ENCODE peak calls at places on chromosome 22, in nine cellular contexts. One of them, this sample, is unnamed.

GRCh38 chr22:49903322-49904039 is 14.8 kb downstream of the ALG12 start:
- DNase-seq in stimulated activated naive CD8-positive, alpha-beta T cell treated with anti-CD3 and anti-CD28 coated beads, Interleukin-15, amount 100 ng/mL, for 72 hours: no peak
- DNase-seq in amniotic stem cell: no peak
- DNase-seq in iPS-NIHi11: no peak
- DNase-seq in COLO829: no peak
- DNase-seq in EH: no peak
- DNase-seq in activated CD4-positive, alpha-beta T cell treated with anti-CD3 and anti-CD28 coated beads for 1 hour: no peak
- DNase-seq in AG08395: no peak
- DNase-seq in Ammon's horn: no peak
- DNase-seq in this sample: no peak

GRCh38 chr22:24951942-24952836 is at the start of gene KIAA1671:
- DNase-seq in stimulated activated naive CD8-positive, alpha-beta T cell treated with anti-CD3 and anti-CD28 coated beads, Interleukin-15, amount 100 ng/mL, for 72 hours: peak
- DNase-seq in amniotic stem cell: no peak
- DNase-seq in iPS-NIHi11: peak
- DNase-seq in COLO829: peak
- DNase-seq in EH: peak
- DNase-seq in activated CD4-positive, alpha-beta T cell treated with anti-CD3 and anti-CD28 coated beads for 1 hour: peak
- DNase-seq in AG08395: peak
- DNase-seq in Ammon's horn: peak
- DNase-seq in this sample: no peak

GRCh38 chr22:45341503-45341902 is 31.8 kb downstream of the FAM118A start:
- DNase-seq in stimulated activated naive CD8-positive, alpha-beta T cell treated with anti-CD3 and anti-CD28 coated beads, Interleukin-15, amount 100 ng/mL, for 72 hours: peak
- DNase-seq in amniotic stem cell: no peak
- DNase-seq in iPS-NIHi11: no peak
- DNase-seq in COLO829: no peak
- DNase-seq in EH: no peak
- DNase-seq in activated CD4-positive, alpha-beta T cell treated with anti-CD3 and anti-CD28 coated beads for 1 hour: peak
- DNase-seq in AG08395: no peak
- DNase-seq in Ammon's horn: no peak
- DNase-seq in this sample: no peak

GRCh38 chr22:46734830-46735453 is 3.1 kb downstream of the CERK start:
- DNase-seq in stimulated activated naive CD8-positive, alpha-beta T cell treated with anti-CD3 and anti-CD28 coated beads, Interleukin-15, amount 100 ng/mL, for 72 hours: no peak
- DNase-seq in amniotic stem cell: no peak
- DNase-seq in iPS-NIHi11: no peak
- DNase-seq in COLO829: no peak
- DNase-seq in EH: no peak
- DNase-seq in activated CD4-positive, alpha-beta T cell treated with anti-CD3 and anti-CD28 coated beads for 1 hour: peak
- DNase-seq in AG08395: no peak
- DNase-seq in Ammon's horn: peak
- DNase-seq in this sample: no peak

GRCh38 chr22:32591620-32592019 is 117.0 kb downstream of the FBXO7 start:
- DNase-seq in stimulated activated naive CD8-positive, alpha-beta T cell treated with anti-CD3 and anti-CD28 coated beads, Interleukin-15, amount 100 ng/mL, for 72 hours: no peak
- DNase-seq in amniotic stem cell: no peak
- DNase-seq in iPS-NIHi11: no peak
- DNase-seq in COLO829: no peak
- DNase-seq in EH: peak
- DNase-seq in activated CD4-positive, alpha-beta T cell treated with anti-CD3 and anti-CD28 coated beads for 1 hour: no peak
- DNase-seq in AG08395: peak
- DNase-seq in Ammon's horn: no peak
- DNase-seq in this sample: no peak

GRCh38 chr22:20206709-20207215 is 55.9 kb upstream of the CCDC188 start:
- DNase-seq in stimulated activated naive CD8-positive, alpha-beta T cell treated with anti-CD3 and anti-CD28 coated beads, Interleukin-15, amount 100 ng/mL, for 72 hours: peak
- DNase-seq in amniotic stem cell: no peak
- DNase-seq in iPS-NIHi11: no peak
- DNase-seq in COLO829: no peak
- DNase-seq in EH: peak
- DNase-seq in activated CD4-positive, alpha-beta T cell treated with anti-CD3 and anti-CD28 coated beads for 1 hour: no peak
- DNase-seq in AG08395: peak
- DNase-seq in Ammon's horn: no peak
- DNase-seq in this sample: no peak

GRCh38 chr22:42344391-42344861 is 74.0 kb upstream of the TCF20 start:
- DNase-seq in stimulated activated naive CD8-positive, alpha-beta T cell treated with anti-CD3 and anti-CD28 coated beads, Interleukin-15, amount 100 ng/mL, for 72 hours: no peak
- DNase-seq in amniotic stem cell: no peak
- DNase-seq in iPS-NIHi11: peak
- DNase-seq in COLO829: no peak
- DNase-seq in EH: peak
- DNase-seq in activated CD4-positive, alpha-beta T cell treated with anti-CD3 and anti-CD28 coated beads for 1 hour: no peak
- DNase-seq in AG08395: peak
- DNase-seq in Ammon's horn: peak
- DNase-seq in this sample: no peak

GRCh38 chr22:17918840-17919239 is 105.5 kb downstream of the MICAL3 start:
- DNase-seq in stimulated activated naive CD8-positive, alpha-beta T cell treated with anti-CD3 and anti-CD28 coated beads, Interleukin-15, amount 100 ng/mL, for 72 hours: no peak
- DNase-seq in amniotic stem cell: no peak
- DNase-seq in iPS-NIHi11: no peak
- DNase-seq in COLO829: no peak
- DNase-seq in EH: peak
- DNase-seq in activated CD4-positive, alpha-beta T cell treated with anti-CD3 and anti-CD28 coated beads for 1 hour: no peak
- DNase-seq in AG08395: peak
- DNase-seq in Ammon's horn: no peak
- DNase-seq in this sample: no peak

GRCh38 chr22:29359469-29359868 is 28.9 kb downstream of the AP1B1 start:
- DNase-seq in stimulated activated naive CD8-positive, alpha-beta T cell treated with anti-CD3 and anti-CD28 coated beads, Interleukin-15, amount 100 ng/mL, for 72 hours: no peak
- DNase-seq in amniotic stem cell: peak
- DNase-seq in iPS-NIHi11: peak
- DNase-seq in COLO829: no peak
- DNase-seq in EH: peak
- DNase-seq in activated CD4-positive, alpha-beta T cell treated with anti-CD3 and anti-CD28 coated beads for 1 hour: no peak
- DNase-seq in AG08395: peak
- DNase-seq in Ammon's horn: peak
- DNase-seq in this sample: no peak

GRCh38 chr22:37633693-37634504 is 5.6 kb upstream of the SH3BP1 start:
- DNase-seq in stimulated activated naive CD8-positive, alpha-beta T cell treated with anti-CD3 and anti-CD28 coated beads, Interleukin-15, amount 100 ng/mL, for 72 hours: peak
- DNase-seq in amniotic stem cell: peak
- DNase-seq in iPS-NIHi11: peak
- DNase-seq in COLO829: no peak
- DNase-seq in EH: peak
- DNase-seq in activated CD4-positive, alpha-beta T cell treated with anti-CD3 and anti-CD28 coated beads for 1 hour: no peak
- DNase-seq in AG08395: peak
- DNase-seq in Ammon's horn: peak
- DNase-seq in this sample: no peak

GRCh38 chr22:18136563-18137320 is 13.2 kb upstream of the USP18 start:
- DNase-seq in stimulated activated naive CD8-positive, alpha-beta T cell treated with anti-CD3 and anti-CD28 coated beads, Interleukin-15, amount 100 ng/mL, for 72 hours: no peak
- DNase-seq in amniotic stem cell: no peak
- DNase-seq in iPS-NIHi11: peak
- DNase-seq in COLO829: no peak
- DNase-seq in EH: no peak
- DNase-seq in activated CD4-positive, alpha-beta T cell treated with anti-CD3 and anti-CD28 coated beads for 1 hour: no peak
- DNase-seq in AG08395: no peak
- DNase-seq in Ammon's horn: no peak
- DNase-seq in this sample: no peak

GRCh38 chr22:43560651-43561050 is 148.8 kb downstream of the MPPED1 start:
- DNase-seq in stimulated activated naive CD8-positive, alpha-beta T cell treated with anti-CD3 and anti-CD28 coated beads, Interleukin-15, amount 100 ng/mL, for 72 hours: no peak
- DNase-seq in amniotic stem cell: no peak
- DNase-seq in iPS-NIHi11: no peak
- DNase-seq in COLO829: no peak
- DNase-seq in EH: no peak
- DNase-seq in activated CD4-positive, alpha-beta T cell treated with anti-CD3 and anti-CD28 coated beads for 1 hour: no peak
- DNase-seq in AG08395: no peak
- DNase-seq in Ammon's horn: no peak
- DNase-seq in this sample: no peak

GRCh38 chr22:39985383-39986045 is 9.2 kb upstream of the FAM83F start:
- DNase-seq in stimulated activated naive CD8-positive, alpha-beta T cell treated with anti-CD3 and anti-CD28 coated beads, Interleukin-15, amount 100 ng/mL, for 72 hours: peak
- DNase-seq in amniotic stem cell: no peak
- DNase-seq in iPS-NIHi11: no peak
- DNase-seq in COLO829: no peak
- DNase-seq in EH: no peak
- DNase-seq in activated CD4-positive, alpha-beta T cell treated with anti-CD3 and anti-CD28 coated beads for 1 hour: no peak
- DNase-seq in AG08395: no peak
- DNase-seq in Ammon's horn: no peak
- DNase-seq in this sample: no peak

GRCh38 chr22:36292823-36293530 is 40.0 kb downstream of the APOL1 start:
- DNase-seq in stimulated activated naive CD8-positive, alpha-beta T cell treated with anti-CD3 and anti-CD28 coated beads, Interleukin-15, amount 100 ng/mL, for 72 hours: no peak
- DNase-seq in amniotic stem cell: no peak
- DNase-seq in iPS-NIHi11: no peak
- DNase-seq in COLO829: no peak
- DNase-seq in EH: no peak
- DNase-seq in activated CD4-positive, alpha-beta T cell treated with anti-CD3 and anti-CD28 coated beads for 1 hour: no peak
- DNase-seq in AG08395: no peak
- DNase-seq in Ammon's horn: no peak
- DNase-seq in this sample: no peak

GRCh38 chr22:49726701-49727101 is 101.0 kb downstream of the BRD1 start:
- DNase-seq in stimulated activated naive CD8-positive, alpha-beta T cell treated with anti-CD3 and anti-CD28 coated beads, Interleukin-15, amount 100 ng/mL, for 72 hours: no peak
- DNase-seq in amniotic stem cell: no peak
- DNase-seq in iPS-NIHi11: no peak
- DNase-seq in COLO829: no peak
- DNase-seq in EH: no peak
- DNase-seq in activated CD4-positive, alpha-beta T cell treated with anti-CD3 and anti-CD28 coated beads for 1 hour: no peak
- DNase-seq in AG08395: no peak
- DNase-seq in Ammon's horn: no peak
- DNase-seq in this sample: no peak

GRCh38 chr22:50481440-50482106 is at the start of gene ADM2:
- DNase-seq in stimulated activated naive CD8-positive, alpha-beta T cell treated with anti-CD3 and anti-CD28 coated beads, Interleukin-15, amount 100 ng/mL, for 72 hours: peak
- DNase-seq in amniotic stem cell: no peak
- DNase-seq in iPS-NIHi11: peak
- DNase-seq in COLO829: no peak
- DNase-seq in EH: peak
- DNase-seq in activated CD4-positive, alpha-beta T cell treated with anti-CD3 and anti-CD28 coated beads for 1 hour: peak
- DNase-seq in AG08395: peak
- DNase-seq in Ammon's horn: no peak
- DNase-seq in this sample: no peak

GRCh38 chr22:23070418-23071162 is at the start of gene GNAZ:
- DNase-seq in stimulated activated naive CD8-positive, alpha-beta T cell treated with anti-CD3 and anti-CD28 coated beads, Interleukin-15, amount 100 ng/mL, for 72 hours: no peak
- DNase-seq in amniotic stem cell: no peak
- DNase-seq in iPS-NIHi11: peak
- DNase-seq in COLO829: no peak
- DNase-seq in EH: peak
- DNase-seq in activated CD4-positive, alpha-beta T cell treated with anti-CD3 and anti-CD28 coated beads for 1 hour: no peak
- DNase-seq in AG08395: no peak
- DNase-seq in Ammon's horn: no peak
- DNase-seq in this sample: no peak

GRCh38 chr22:33917744-33918406 is 2.4 kb downstream of the LARGE1 start:
- DNase-seq in stimulated activated naive CD8-positive, alpha-beta T cell treated with anti-CD3 and anti-CD28 coated beads, Interleukin-15, amount 100 ng/mL, for 72 hours: no peak
- DNase-seq in amniotic stem cell: no peak
- DNase-seq in iPS-NIHi11: no peak
- DNase-seq in COLO829: no peak
- DNase-seq in EH: peak
- DNase-seq in activated CD4-positive, alpha-beta T cell treated with anti-CD3 and anti-CD28 coated beads for 1 hour: no peak
- DNase-seq in AG08395: no peak
- DNase-seq in Ammon's horn: peak
- DNase-seq in this sample: no peak

GRCh38 chr22:46677323-46678002 is 57.3 kb downstream of the GRAMD4 start:
- DNase-seq in stimulated activated naive CD8-positive, alpha-beta T cell treated with anti-CD3 and anti-CD28 coated beads, Interleukin-15, amount 100 ng/mL, for 72 hours: no peak
- DNase-seq in amniotic stem cell: no peak
- DNase-seq in iPS-NIHi11: no peak
- DNase-seq in COLO829: no peak
- DNase-seq in EH: no peak
- DNase-seq in activated CD4-positive, alpha-beta T cell treated with anti-CD3 and anti-CD28 coated beads for 1 hour: no peak
- DNase-seq in AG08395: no peak
- DNase-seq in Ammon's horn: no peak
- DNase-seq in this sample: no peak

GRCh38 chr22:23401910-23402274 is 178.2 kb downstream of the IGLL1 start:
- DNase-seq in stimulated activated naive CD8-positive, alpha-beta T cell treated with anti-CD3 and anti-CD28 coated beads, Interleukin-15, amount 100 ng/mL, for 72 hours: no peak
- DNase-seq in amniotic stem cell: no peak
- DNase-seq in iPS-NIHi11: no peak
- DNase-seq in COLO829: no peak
- DNase-seq in EH: no peak
- DNase-seq in activated CD4-positive, alpha-beta T cell treated with anti-CD3 and anti-CD28 coated beads for 1 hour: no peak
- DNase-seq in AG08395: no peak
- DNase-seq in Ammon's horn: no peak
- DNase-seq in this sample: no peak

GRCh38 chr22:25551396-25551795 is 13.1 kb upstream of the GRK3 start:
- DNase-seq in stimulated activated naive CD8-positive, alpha-beta T cell treated with anti-CD3 and anti-CD28 coated beads, Interleukin-15, amount 100 ng/mL, for 72 hours: no peak
- DNase-seq in amniotic stem cell: no peak
- DNase-seq in iPS-NIHi11: no peak
- DNase-seq in COLO829: no peak
- DNase-seq in EH: no peak
- DNase-seq in activated CD4-positive, alpha-beta T cell treated with anti-CD3 and anti-CD28 coated beads for 1 hour: no peak
- DNase-seq in AG08395: no peak
- DNase-seq in Ammon's horn: no peak
- DNase-seq in this sample: no peak

GRCh38 chr22:45830531-45831245 is 146.3 kb downstream of the WNT7B start:
- DNase-seq in stimulated activated naive CD8-positive, alpha-beta T cell treated with anti-CD3 and anti-CD28 coated beads, Interleukin-15, amount 100 ng/mL, for 72 hours: no peak
- DNase-seq in amniotic stem cell: no peak
- DNase-seq in iPS-NIHi11: no peak
- DNase-seq in COLO829: no peak
- DNase-seq in EH: peak
- DNase-seq in activated CD4-positive, alpha-beta T cell treated with anti-CD3 and anti-CD28 coated beads for 1 hour: no peak
- DNase-seq in AG08395: no peak
- DNase-seq in Ammon's horn: no peak
- DNase-seq in this sample: no peak

This sample was measured in glomerular endothelial cell.